ENCODE peak calls at places on chromosomes 7 and 10, in four cellular contexts. S, P, M and F are unnamed samples.

GRCh38 chr10:95742529-95742884 is 13.5 kb upstream of the ENTPD1 start:
- DNase-seq in S (peak), P (peak), M (no peak), F (no peak)

GRCh38 chr10:78630944-78631838 is 437.6 kb upstream of the ZMIZ1 start:
- DNase-seq in S (peak), P (no peak), M (peak), F (no peak)

GRCh38 chr10:31299119-31299518 is 19.9 kb upstream of the ZEB1 start:
- DNase-seq in S (peak), P (no peak), M (no peak), F (no peak)

GRCh38 chr10:3192856-3193635 is 20.5 kb upstream of the PITRM1 start:
- DNase-seq in S (peak), P (peak), M (no peak), F (peak)

GRCh38 chr7:93036807-93037206 is 81.0 kb downstream of the SAMD9 start:
- DNase-seq in S (no peak), P (no peak), M (no peak), F (peak)

GRCh38 chr7:142463401-142463850 is 205.6 kb upstream of the PRSS58 start:
- DNase-seq in S (no peak), P (no peak), M (no peak), F (no peak)

GRCh38 chr10:85157206-85157605 is 828.8 kb downstream of the CCSER2 start:
- DNase-seq in S (no peak), P (no peak), M (no peak), F (no peak)

GRCh38 chr10:35386594-35387174 is 50.4 kb downstream of the CCNY start:
- DNase-seq in S (peak), P (peak), M (peak), F (no peak)

GRCh38 chr7:81534996-81535395 is 234.9 kb downstream of the HGF start:
- DNase-seq in S (peak), P (no peak), M (no peak), F (no peak)

GRCh38 chr7:69633122-69633892 is 35.0 kb downstream of the AUTS2 start:
- DNase-seq in S (no peak), P (no peak), M (no peak), F (no peak)

GRCh38 chr10:84550756-84551436 is 222.5 kb downstream of the CCSER2 start:
- DNase-seq in S (no peak), P (no peak), M (no peak), F (no peak)